ENCODE peak calls at places on chromosomes 12 and 14, in five cellular contexts. B, K, J, V and F are unnamed samples.

GRCh38 chr14:68655021-68655811 is 137.7 kb downstream of the ZFP36L1 start:
- DNase-seq in V (no peak), K (no peak), J (no peak), B (no peak), F (no peak)

GRCh38 chr14:100583245-100583644 is 4.0 kb downstream of the BEGAIN start:
- DNase-seq in B (no peak), J (no peak), K (no peak), V (no peak), F (no peak)

GRCh38 chr12:32964981-32965585 is 68.5 kb upstream of the PKP2 start:
- DNase-seq in J (no peak), B (no peak), K (no peak), V (no peak), F (no peak)

GRCh38 chr12:69442894-69443293 is 27.3 kb upstream of the FRS2 start:
- DNase-seq in B (peak; percentile 86), V (no peak), K (no peak), J (no peak), F (no peak)

GRCh38 chr12:54058189-54058917 is 4.7 kb downstream of the HOXC4 start:
- DNase-seq in J (no peak), V (no peak), K (no peak), B (no peak), F (no peak)

GRCh38 chr12:21151184-21151583 is 20.2 kb downstream of the SLCO1B1 start:
- DNase-seq in V (no peak), B (no peak), K (no peak), J (no peak), F (no peak)

GRCh38 chr12:2877047-2877958 is at the start of the genes FOXM1 and RHNO1:
- DNase-seq in J (peak; percentile 96), K (peak; percentile 93), B (peak; percentile 60), V (peak; percentile 95), F (peak; percentile 91)

GRCh38 chr14:68215628-68216027 is 396.0 kb downstream of the RAD51B start:
- DNase-seq in K (no peak), V (no peak), B (no peak), J (no peak), F (no peak)

GRCh38 chr12:3752096-3752709 is 706 bp downstream of the CRACR2A start:
- DNase-seq in V (no peak), B (no peak), J (peak; percentile 61), K (peak; percentile 63), F (peak; percentile 40)

DNA sequence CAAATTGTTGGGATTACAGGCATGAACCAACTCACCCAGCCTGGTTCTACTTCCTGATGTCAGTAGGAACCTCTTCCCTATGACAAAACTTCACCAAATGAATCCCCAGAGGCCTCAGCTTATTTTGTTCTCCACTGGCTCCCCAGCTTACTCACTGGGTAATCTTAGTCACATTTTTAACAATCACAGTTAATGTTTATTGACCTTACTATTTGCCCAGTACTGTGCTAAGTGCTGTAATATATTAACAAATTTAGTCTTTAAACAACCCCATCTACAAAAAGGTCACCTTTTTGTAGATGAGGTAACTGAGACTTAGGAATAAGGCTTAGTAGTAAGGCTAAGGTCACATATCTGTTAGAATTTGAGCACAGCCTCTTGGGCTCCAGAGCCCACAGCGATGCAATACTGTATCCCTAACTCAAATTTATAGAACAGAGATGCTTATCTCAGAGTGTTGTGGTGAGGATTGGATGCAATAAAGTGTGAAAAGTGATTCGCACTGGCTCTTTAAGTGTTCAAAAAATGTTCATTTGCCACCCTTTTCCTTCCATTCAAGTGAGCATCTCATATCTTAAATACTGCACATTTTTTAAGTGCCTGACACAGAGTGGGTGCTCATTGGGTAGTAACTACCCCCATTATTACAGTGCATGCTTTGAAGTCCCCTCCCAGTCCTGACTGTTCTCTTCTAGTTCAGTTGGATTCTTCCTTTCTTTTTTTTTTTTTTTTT is 146.4 kb upstream of the ARHGAP5 start:
- DNase-seq in K (no peak), V (no peak), B (peak; percentile 47), J (no peak), F (no peak)
- H3K27ac ChIP-seq in K (no peak overlapping the region), V (no peak overlapping the region), B (no peak overlapping the region), J (no peak overlapping the region), F (no peak overlapping the region)

GRCh38 chr14:102096569-102097188 is 9.8 kb upstream of the HSP90AA1 start:
- DNase-seq in K (peak; percentile 89), V (peak; percentile 94), J (peak; percentile 86), B (peak; percentile 55), F (peak; percentile 86)

GRCh38 chr14:102097441-102098135 is 10.7 kb upstream of the HSP90AA1 start:
- DNase-seq in K (peak; percentile 33), V (no peak), J (no peak), B (no peak), F (no peak)

GRCh38 chr14:102095231-102095870 is 8.5 kb upstream of the HSP90AA1 start:
- DNase-seq in K (no peak), V (no peak), B (peak; percentile 31), J (no peak), F (no peak)

GRCh38 chr14:102094101-102094500 is 7.3 kb upstream of the HSP90AA1 start:
- DNase-seq in J (no peak), B (no peak), V (no peak), K (no peak), F (no peak)

GRCh38 chr14:102095871-102096568 is 9.2 kb upstream of the HSP90AA1 start:
- DNase-seq in V (peak; percentile 16), K (no peak), B (no peak), J (no peak), F (no peak)
- H3K4me3 ChIP-seq in V (peak overlapping the region; percentile 34), K (no peak overlapping the region), B (no peak overlapping the region), J (no peak overlapping the region), F (no peak overlapping the region)

GRCh38 chr12:96197503-96198272 is 3.5 kb downstream of the ELK3 start:
- DNase-seq in V (no peak), J (no peak), K (no peak), B (peak; percentile 97), F (no peak)
- H3K27ac ChIP-seq in V (no peak overlapping the region), J (peak overlapping the region; percentile 44), K (peak overlapping the region; percentile 90), B (peak overlapping the region; percentile 100), F (peak overlapping the region; percentile 21)

DNA sequence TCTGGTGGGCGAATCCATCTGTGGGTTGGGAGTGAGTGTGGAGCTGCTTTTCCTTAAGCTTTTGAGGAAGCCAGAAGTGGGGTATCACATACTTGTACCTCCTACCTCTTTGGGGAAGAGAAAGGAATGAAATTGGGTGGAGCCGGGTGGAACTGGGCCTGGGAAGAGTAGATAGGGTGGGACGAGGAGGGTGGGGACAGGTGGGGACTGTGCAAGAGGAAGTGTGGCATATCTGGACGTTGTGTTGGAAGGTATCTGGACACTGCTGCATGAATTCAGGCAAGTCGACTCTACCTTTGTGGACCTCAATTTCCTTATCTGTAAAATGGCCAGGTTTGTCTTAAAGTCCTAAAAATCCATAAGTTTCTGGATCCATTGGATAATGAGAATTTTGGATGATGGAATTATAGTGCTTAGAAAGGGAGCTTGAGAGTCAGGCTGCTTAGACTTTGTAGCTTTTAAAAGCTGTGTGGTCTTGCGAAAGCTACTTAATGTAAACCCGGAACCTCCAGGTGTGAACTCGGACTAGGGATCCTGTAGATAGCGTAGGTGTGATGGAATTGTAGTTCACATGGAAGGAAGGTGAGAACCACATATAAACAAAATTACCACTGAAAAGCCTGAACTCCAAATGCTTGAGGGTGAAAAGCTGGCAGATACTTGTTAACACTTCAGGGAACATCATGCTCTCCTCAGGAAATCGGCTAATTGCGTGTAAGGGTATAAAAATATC is 2.1 kb downstream of the VRTN start:
- DNase-seq in J (no peak), V (no peak), K (no peak), B (no peak), F (no peak)
- H3K4me3 ChIP-seq in J (no peak overlapping the region), V (no peak overlapping the region), K (no peak overlapping the region), B (no peak overlapping the region), F (no peak overlapping the region)

DNA sequence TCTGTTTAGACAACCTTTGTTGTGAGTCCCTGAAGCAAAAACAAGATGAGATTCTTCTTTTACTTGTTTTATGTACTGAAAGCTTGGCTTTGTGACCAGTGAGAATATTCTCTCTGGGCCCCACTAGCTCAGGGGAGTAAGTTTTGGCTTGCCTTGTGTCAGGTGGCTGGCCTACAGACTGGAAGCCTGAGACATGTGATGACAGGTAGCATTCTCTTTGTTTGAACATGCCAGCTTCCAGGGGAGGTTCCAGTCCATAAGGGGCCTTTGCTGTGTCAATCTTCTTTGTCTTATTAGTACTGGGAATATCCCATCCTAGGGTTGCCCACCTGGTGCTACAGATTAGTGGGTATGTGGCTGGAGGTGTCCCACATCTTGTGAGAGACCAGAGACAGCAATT is 66.1 kb upstream of the FERMT2 start:
- DNase-seq in J (no peak), B (no peak), K (no peak), V (no peak), F (no peak)
- H3K27ac ChIP-seq in J (no peak overlapping the region), B (peak overlapping the region; percentile 65), K (no peak overlapping the region), V (no peak overlapping the region), F (no peak overlapping the region)

GRCh38 chr14:95143813-95144620 is 13.3 kb downstream of the DICER1 start:
- DNase-seq in V (no peak), K (no peak), B (no peak), J (no peak), F (no peak)
- H3K4me3 ChIP-seq in V (peak overlapping the region; percentile 37), K (no peak overlapping the region), B (no peak overlapping the region), J (no peak overlapping the region), F (no peak overlapping the region)

GRCh38 chr12:107591095-107591375 is 94.6 kb upstream of the PWP1 start:
- DNase-seq in K (no peak), V (no peak), J (no peak), B (peak; percentile 84), F (no peak)
- H3K27ac ChIP-seq in K (no peak overlapping the region), V (no peak overlapping the region), J (no peak overlapping the region), B (no peak overlapping the region), F (peak overlapping the region; percentile 67)

GRCh38 chr14:105865266-105865903 is 339.0 kb downstream of the TMEM121 start:
- DNase-seq in V (no peak), K (no peak), J (peak; percentile 46), B (no peak), F (no peak)

GRCh38 chr14:105864651-105865265 is 338.4 kb downstream of the TMEM121 start:
- DNase-seq in J (peak; percentile 67), K (no peak), V (no peak), B (no peak), F (no peak)

GRCh38 chr14:105866841-105867321 is 340.5 kb downstream of the TMEM121 start:
- DNase-seq in K (no peak), B (no peak), V (no peak), J (peak; percentile 37), F (no peak)

GRCh38 chr14:105865904-105866840 is 339.8 kb downstream of the TMEM121 start:
- DNase-seq in B (no peak), J (peak; percentile 61), V (no peak), K (no peak), F (no peak)

DNA sequence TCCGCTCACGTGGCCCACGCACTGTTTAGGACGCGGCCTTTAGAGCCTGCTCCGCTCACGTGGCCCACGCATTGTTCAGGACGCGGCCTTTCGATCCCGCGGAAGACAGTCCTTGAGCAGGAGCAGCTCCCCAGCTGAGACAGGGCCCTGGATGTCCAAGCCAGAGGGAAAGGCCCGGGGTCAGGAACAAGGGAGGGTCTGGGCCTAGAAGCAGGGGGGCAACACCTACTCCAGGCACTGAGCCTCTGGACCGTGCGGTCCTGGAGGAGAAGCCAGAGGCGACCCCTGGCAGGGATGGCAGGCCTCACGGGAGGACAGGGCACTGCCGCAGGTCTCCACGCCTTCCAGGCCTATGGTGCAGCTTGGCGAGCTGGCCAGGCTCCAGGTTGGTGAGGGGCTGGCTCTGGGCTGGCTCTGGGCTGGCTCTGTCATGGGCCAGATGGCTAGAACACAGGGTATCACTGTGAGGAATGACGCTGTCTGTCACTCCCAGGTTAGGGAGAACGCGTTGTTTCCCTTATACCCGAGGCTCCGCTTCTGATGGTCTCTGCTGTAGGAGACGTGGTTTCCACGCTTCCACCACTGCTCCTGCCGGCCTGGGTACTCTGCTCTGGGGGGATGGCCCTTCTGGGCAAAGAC is 341.7 kb downstream of the TMEM121 start:
- DNase-seq in V (no peak), B (no peak), K (no peak), J (peak; percentile 48), F (no peak)
- H3K4me3 ChIP-seq in V (no peak overlapping the region), B (no peak overlapping the region), K (no peak overlapping the region), J (no peak overlapping the region), F (no peak overlapping the region)